ENCODE peak calls at places on chromosomes 7 and 10, in seven cellular contexts. W is RPMI7951; M is A172; A is stimulated activated CD8-positive, alpha-beta memory T cell treated with anti-CD3 and anti-CD28 coated beads, Interleukin-7, amount 100 ng/mL, for 1 hour; P is stimulated activated naive CD4-positive, alpha-beta T cell treated with Interleukin-2 at 50 U/mL for 16 hours; Y is fibroblast of the conjunctiva; O is body of pancreas. J is an unnamed sample.

GRCh38 chr10:131131726-131132561 is 179.6 kb downstream of the TCERG1L start:
- DNase-seq in W (no peak), M (no peak), A (no peak), P (no peak), Y (no peak), O (no peak), J (no peak)

GRCh38 chr7:158267737-158268435 is 319.7 kb downstream of the PTPRN2 start:
- DNase-seq in W (no peak), M (no peak), A (no peak), P (no peak), Y (no peak), O (no peak), J (no peak)

GRCh38 chr10:11264481-11265044 is 246.9 kb downstream of the CELF2 start:
- DNase-seq in W (no peak), M (no peak), A (no peak), P (no peak), Y (no peak), O (no peak), J (no peak)

GRCh38 chr10:79152423-79152817 is 83.7 kb downstream of the ZMIZ1 start:
- DNase-seq in W (peak; percentile 55), M (peak; percentile 70), A (no peak), P (no peak), Y (no peak), O (no peak), J (no peak)

GRCh38 chr7:84879936-84880325 is 306.9 kb downstream of the SEMA3D start:
- DNase-seq in W (no peak), M (no peak), A (no peak), P (no peak), Y (no peak), O (no peak), J (no peak)

GRCh38 chr10:119667562-119668328 is 16.6 kb downstream of the BAG3 start:
- DNase-seq in W (peak; percentile 99), M (peak; percentile 99), A (no peak), P (no peak), Y (peak; percentile 88), O (peak; percentile 59), J (no peak)

GRCh38 chr10:76020629-76021028 is 589.2 kb downstream of the LRMDA start:
- DNase-seq in W (no peak), M (no peak), A (no peak), P (no peak), Y (no peak), O (no peak), J (no peak)

GRCh38 chr7:10138087-10138854 is 835.4 kb upstream of the PHF14 start:
- DNase-seq in W (no peak), M (no peak), A (no peak), P (no peak), Y (no peak), O (no peak), J (no peak)

GRCh38 chr10:114397651-114398145 is 6.6 kb downstream of the AFAP1L2 start:
- DNase-seq in W (peak; percentile 39), M (no peak), A (no peak), P (no peak), Y (no peak), O (no peak), J (no peak)

GRCh38 chr10:79449181-79450146 is 4.0 kb upstream of the ZCCHC24 start:
- DNase-seq in W (no peak), M (no peak), A (no peak), P (no peak), Y (no peak), O (no peak), J (no peak)

GRCh38 chr10:89609730-89610393 is 35.2 kb downstream of the PANK1 start:
- DNase-seq in W (no peak), M (no peak), A (no peak), P (no peak), Y (no peak), O (no peak), J (no peak)

GRCh38 chr7:458511-459245 is 61.0 kb downstream of the PDGFA start:
- DNase-seq in W (no peak), M (no peak), A (no peak), P (no peak), Y (no peak), O (no peak), J (no peak)